ENCODE peak calls at places on chromosomes 4 and X, in ten cellular contexts. One of them, this sample, is unnamed.

GRCh38 chr4:1793940-1794808 is 1.1 kb downstream of the FGFR3 start:
- DNase-seq in sciatic nerve: no peak
- DNase-seq in ACHN: peak
- DNase-seq in breast epithelium: no peak
- DNase-seq in astrocyte of the cerebellum: no peak
- DNase-seq in SK-N-DZ: no peak
- DNase-seq in A549: peak
- DNase-seq in H4: no peak
- DNase-seq in memory B cell: peak
- DNase-seq in left ventricle myocardium inferior: no peak
- DNase-seq in this sample: no peak

GRCh38 chr4:3531306-3531886 is 826 bp downstream of the LRPAP1 start:
- DNase-seq in SK-N-DZ: no peak
- DNase-seq in A549: no peak
- DNase-seq in sciatic nerve: no peak
- DNase-seq in memory B cell: no peak
- DNase-seq in breast epithelium: no peak
- DNase-seq in ACHN: no peak
- DNase-seq in astrocyte of the cerebellum: no peak
- DNase-seq in H4: peak
- DNase-seq in left ventricle myocardium inferior: no peak
- DNase-seq in this sample: peak

GRCh38 chr4:183637461-183637860 is 21.5 kb downstream of the RWDD4 start:
- DNase-seq in ACHN: peak
- DNase-seq in H4: no peak
- DNase-seq in sciatic nerve: no peak
- DNase-seq in A549: no peak
- DNase-seq in breast epithelium: no peak
- DNase-seq in SK-N-DZ: no peak
- DNase-seq in astrocyte of the cerebellum: no peak
- DNase-seq in memory B cell: no peak
- DNase-seq in left ventricle myocardium inferior: no peak
- DNase-seq in this sample: no peak

GRCh38 chr4:2337896-2338295 is 76.0 kb upstream of the MXD4 start:
- DNase-seq in sciatic nerve: no peak
- DNase-seq in left ventricle myocardium inferior: no peak
- DNase-seq in H4: peak
- DNase-seq in astrocyte of the cerebellum: no peak
- DNase-seq in breast epithelium: peak
- DNase-seq in SK-N-DZ: no peak
- DNase-seq in memory B cell: no peak
- DNase-seq in A549: no peak
- DNase-seq in ACHN: no peak
- DNase-seq in this sample: peak

GRCh38 chrX:49972313-49972712 is 49.9 kb downstream of the CLCN5 start:
- DNase-seq in astrocyte of the cerebellum: no peak
- DNase-seq in breast epithelium: no peak
- DNase-seq in H4: no peak
- DNase-seq in A549: no peak
- DNase-seq in ACHN: no peak
- DNase-seq in left ventricle myocardium inferior: no peak
- DNase-seq in memory B cell: no peak
- DNase-seq in sciatic nerve: no peak
- DNase-seq in SK-N-DZ: no peak
- DNase-seq in this sample: no peak

GRCh38 chr4:94435874-94436273 is 15.9 kb upstream of the PDLIM5 start:
- DNase-seq in sciatic nerve: no peak
- DNase-seq in left ventricle myocardium inferior: no peak
- DNase-seq in memory B cell: no peak
- DNase-seq in H4: no peak
- DNase-seq in ACHN: no peak
- DNase-seq in SK-N-DZ: no peak
- DNase-seq in astrocyte of the cerebellum: no peak
- DNase-seq in breast epithelium: no peak
- DNase-seq in A549: no peak
- DNase-seq in this sample: no peak

GRCh38 chr4:61638600-61638999 is 438.5 kb downstream of the ADGRL3 start:
- DNase-seq in memory B cell: no peak
- DNase-seq in A549: no peak
- DNase-seq in sciatic nerve: no peak
- DNase-seq in astrocyte of the cerebellum: peak
- DNase-seq in breast epithelium: no peak
- DNase-seq in H4: peak
- DNase-seq in ACHN: no peak
- DNase-seq in SK-N-DZ: no peak
- DNase-seq in left ventricle myocardium inferior: no peak
- DNase-seq in this sample: no peak

GRCh38 chrX:31124536-31124935 is 52.7 kb upstream of the FTHL17 start:
- DNase-seq in left ventricle myocardium inferior: no peak
- DNase-seq in memory B cell: no peak
- DNase-seq in H4: no peak
- DNase-seq in astrocyte of the cerebellum: no peak
- DNase-seq in sciatic nerve: no peak
- DNase-seq in SK-N-DZ: no peak
- DNase-seq in ACHN: no peak
- DNase-seq in A549: no peak
- DNase-seq in breast epithelium: no peak
- DNase-seq in this sample: no peak

GRCh38 chrX:51569561-51569960 is 49.2 kb downstream of the CENPVL3 start:
- DNase-seq in A549: no peak
- DNase-seq in sciatic nerve: no peak
- DNase-seq in memory B cell: no peak
- DNase-seq in left ventricle myocardium inferior: no peak
- DNase-seq in H4: no peak
- DNase-seq in breast epithelium: no peak
- DNase-seq in astrocyte of the cerebellum: no peak
- DNase-seq in ACHN: no peak
- DNase-seq in SK-N-DZ: no peak
- DNase-seq in this sample: no peak